ENCODE peak calls at places on chromosomes 1 and 21, in five cellular contexts. K is kidney; X is IMR-90; L is hepatocyte; C is CD4-positive, alpha-beta memory T cell. O is an unnamed sample. For H3K4me1, the result is how much of the 10 kb centered on the place peaks cover.

GRCh38 chr1:110258734-110259133 is 48.6 kb downstream of the KCNC4 start:
- DNase-seq in C (no peak), X (peak), L (no peak), K (no peak), O (no peak)

GRCh38 chr1:234737915-234738314 is 127.9 kb upstream of the IRF2BP2 start:
- DNase-seq in K (no peak), L (no peak), X (no peak), C (no peak), O (no peak)

GRCh38 chr1:235483090-235483489 is 21.2 kb downstream of the B3GALNT2 start:
- DNase-seq in C (no peak), X (no peak), L (no peak), K (no peak), O (no peak)

GRCh38 chr1:232965124-232965911 is 14.9 kb downstream of the NTPCR start:
- DNase-seq in C (no peak), K (no peak), L (no peak), X (no peak), O (no peak)

GRCh38 chr21:36976882-36977651 is 10.6 kb upstream of the HLCS start:
- DNase-seq in K (no peak), C (peak), L (peak), X (peak), O (no peak)

GRCh38 chr1:223188618-223189356 is 45.7 kb upstream of the TLR5 start:
- DNase-seq in X (no peak), L (no peak), K (no peak), C (no peak), O (no peak)

GRCh38 chr1:238546118-238546517 is 655.4 kb upstream of the ZP4 start:
- DNase-seq in K (no peak), X (no peak), L (no peak), C (no peak), O (no peak)

GRCh38 chr1:189929501-189930099 is 548.1 kb downstream of the BRINP3 start:
- DNase-seq in C (no peak), K (no peak), X (no peak), L (no peak), O (no peak)

GRCh38 chr1:223710179-223711133 is 1.9 kb upstream of the CAPN2 start:
- DNase-seq in K (no peak), L (no peak), X (no peak), C (no peak), O (no peak)

GRCh38 chr21:44547656-44548331 is 3.5 kb downstream of the KRTAP10-2 start:
- DNase-seq in X (no peak), C (peak), K (no peak), L (no peak), O (peak)

GRCh38 chr1:67376381-67376780 is 53.8 kb downstream of the SERBP1 start:
- DNase-seq in C (no peak), X (no peak), L (no peak), K (no peak), O (no peak)

GRCh38 chr1:20589331-20590312 is 725 bp downstream of the CDA start:
- DNase-seq in C (no peak), X (peak), K (peak), L (peak), O (no peak)

GRCh38 chr1:63328140-63328521 is 5.8 kb downstream of the FOXD3 start:
- DNase-seq in L (no peak), K (no peak), C (no peak), X (no peak), O (no peak)

GRCh38 chr1:43930168-43930948 is 3.2 kb upstream of the ARTN start:
- DNase-seq in X (no peak), L (no peak), K (no peak), C (no peak), O (no peak)

GRCh38 chr1:149917590-149918144 is at the start of gene SV2A:
- DNase-seq in L (peak), X (peak), C (peak), K (peak), O (peak)

GRCh38 chr1:10459185-10459584 is 9.4 kb downstream of the CORT start:
- DNase-seq in C (no peak), X (peak), K (no peak), L (peak), O (no peak)

GRCh38 chr1:12601690-12602632 is 16.0 kb downstream of the DHRS3 start:
- DNase-seq in C (no peak), X (peak), L (peak), K (no peak), O (no peak)

GRCh38 chr1:211928222-211928856 is 97.8 kb upstream of the LPGAT1 start:
- DNase-seq in K (no peak), C (no peak), X (no peak), L (peak), O (no peak)

GRCh38 chr1:241396747-241397691 is 40.0 kb upstream of the RGS7 start:
- DNase-seq in L (no peak), K (no peak), C (no peak), X (peak), O (no peak)

GRCh38 chr1:184208622-184209021 is 157.1 kb downstream of the TSEN15 start:
- DNase-seq in K (no peak), X (no peak), L (no peak), C (no peak), O (no peak)

GRCh38 chr1:158930504-158930903 is 848 bp upstream of the PYHIN1 start:
- DNase-seq in L (no peak), K (no peak), C (peak), X (no peak), O (peak)

GRCh38 chr1:111553199-111553598 is 49.8 kb upstream of the ADORA3 start:
- DNase-seq in C (no peak), L (no peak), X (peak), K (no peak), O (no peak)

GRCh38 chr1:42963378-42964005 is 4.8 kb upstream of the SLC2A1 start:
- DNase-seq in X (peak), L (no peak), K (no peak), C (no peak), O (no peak)

GRCh38 chr1:151158311-151158710 is 1.9 kb downstream of the TNFAIP8L2 start:
- DNase-seq in C (no peak), L (no peak), K (no peak), X (no peak), O (no peak)

GRCh38 chr1:178723541-178723940 is 1.5 kb upstream of the RALGPS2 start:
- DNase-seq in L (no peak), K (no peak), C (no peak), X (no peak), O (no peak)

GRCh38 chr1:241706967-241707366 is 54.9 kb downstream of the WDR64 start:
- DNase-seq in K (no peak), L (no peak), X (no peak), C (peak), O (peak)

GRCh38 chr1:100866041-100866900 is 28.4 kb downstream of the EXTL2 start:
- DNase-seq in K (no peak), X (peak), C (peak), L (peak), O (no peak)
- H3K4me1 ChIP-seq in K (under half), X (under half), C (under half), L (under half), O (under half)

DNA sequence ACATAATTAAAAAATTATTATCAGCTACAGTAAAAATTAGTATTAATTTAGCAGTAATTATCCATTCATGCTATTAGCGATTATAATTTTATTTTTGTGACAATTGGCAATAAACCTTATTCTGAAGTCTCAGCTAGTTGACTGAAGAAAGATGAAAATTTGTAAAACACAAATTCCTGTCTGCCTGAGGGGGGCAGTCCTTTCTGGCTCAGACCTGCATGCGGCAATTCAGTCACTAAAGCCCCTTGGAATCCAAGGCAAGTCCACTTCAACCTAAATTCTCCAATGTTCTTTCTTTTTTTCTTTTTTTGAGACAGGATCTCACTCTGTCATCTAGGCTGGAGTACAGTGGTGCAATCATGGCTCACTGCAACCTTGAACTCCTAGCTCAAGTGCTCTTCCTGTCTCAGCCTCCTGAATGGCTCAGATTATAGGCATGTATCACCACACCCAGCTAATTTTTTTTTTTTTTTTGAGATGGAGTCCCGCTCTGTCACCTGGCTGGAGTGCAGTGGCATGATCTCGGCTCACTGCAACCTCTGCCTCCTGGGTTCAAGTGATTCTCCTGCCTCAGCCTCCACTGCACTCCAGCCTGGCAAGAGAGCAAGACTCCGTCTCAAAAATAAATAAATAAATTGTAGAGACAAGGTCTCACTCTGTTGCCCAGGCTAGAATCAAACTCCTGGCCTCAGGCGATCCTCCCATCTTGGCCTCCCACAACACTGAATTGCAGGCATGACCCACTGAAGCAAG is 24.1 kb upstream of the ITPKB start:
- DNase-seq in X (no peak), K (no peak), L (no peak), C (no peak), O (no peak)
- H3K4me1 ChIP-seq in X (under half), K (under half), L (under half), C (under half), O (under half)

GRCh38 chr1:8373547-8374270 is 55.8 kb downstream of the SLC45A1 start:
- DNase-seq in X (peak), C (no peak), L (peak), K (peak), O (no peak)
- H3K4me1 ChIP-seq in X (half or more), C (half or more), L (half or more), K (half or more), O (under half)

GRCh38 chr1:6244401-6245054 is 549 bp downstream of the HES3 start:
- DNase-seq in K (peak), L (no peak), X (no peak), C (no peak), O (no peak)

GRCh38 chr1:6245086-6245868 is 1.3 kb downstream of the HES3 start:
- DNase-seq in K (peak), C (peak), X (peak), L (peak), O (peak)

GRCh38 chr1:6247651-6248050 is 3.7 kb downstream of the HES3 start:
- DNase-seq in X (no peak), K (peak), L (no peak), C (no peak), O (no peak)

GRCh38 chr1:6246497-6247295 is 2.7 kb downstream of the HES3 start:
- DNase-seq in C (peak), K (peak), X (peak), L (peak), O (peak)

GRCh38 chr1:6245869-6246496 is 2.0 kb downstream of the HES3 start:
- DNase-seq in K (peak), X (no peak), L (peak), C (no peak), O (peak)
- H3K4me1 ChIP-seq in K (under half), X (under half), L (under half), C (under half), O (under half)

GRCh38 chr1:58568271-58568860 is 8.7 kb downstream of the TACSTD2 start:
- DNase-seq in K (no peak), X (no peak), L (no peak), C (no peak), O (no peak)

GRCh38 chr1:58568911-58569310 is 8.1 kb downstream of the TACSTD2 start:
- DNase-seq in X (no peak), K (no peak), C (no peak), L (no peak), O (no peak)

GRCh38 chr1:58571616-58572015 is 5.4 kb downstream of the TACSTD2 start:
- DNase-seq in L (no peak), X (no peak), K (no peak), C (no peak), O (no peak)

GRCh38 chr1:58570817-58571216 is 6.2 kb downstream of the TACSTD2 start:
- DNase-seq in K (no peak), X (no peak), C (no peak), L (no peak), O (no peak)

GRCh38 chr1:58570094-58570493 is 7.0 kb downstream of the TACSTD2 start:
- DNase-seq in X (no peak), C (no peak), K (no peak), L (no peak), O (no peak)
- H3K4me1 ChIP-seq in X (under half), C (under half), K (under half), L (under half), O (under half)

DNA sequence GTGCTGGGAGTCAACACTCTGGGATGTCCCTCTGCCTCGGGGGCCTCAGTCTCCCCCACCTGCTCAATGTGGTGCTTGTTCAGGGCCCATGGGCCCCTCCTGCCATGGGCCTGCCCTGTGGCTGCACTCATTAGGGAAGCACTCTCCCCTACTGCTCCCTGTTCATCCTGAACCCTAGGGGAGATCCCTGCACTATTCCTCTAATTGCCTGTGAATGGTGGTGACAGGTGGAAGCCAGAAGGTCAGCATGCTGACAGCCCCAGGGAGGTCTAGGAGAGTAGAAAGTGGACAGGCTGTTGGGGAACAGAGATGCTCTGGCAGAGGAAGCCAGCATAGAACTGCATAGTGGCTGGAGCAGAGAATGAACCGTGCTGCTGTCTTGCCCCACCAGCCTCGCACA is 217.6 kb downstream of the TRABD2B start:
- DNase-seq in L (no peak), C (no peak), K (no peak), X (no peak), O (no peak)
- H3K4me1 ChIP-seq in L (under half), C (under half), K (under half), X (under half), O (under half)

DNA sequence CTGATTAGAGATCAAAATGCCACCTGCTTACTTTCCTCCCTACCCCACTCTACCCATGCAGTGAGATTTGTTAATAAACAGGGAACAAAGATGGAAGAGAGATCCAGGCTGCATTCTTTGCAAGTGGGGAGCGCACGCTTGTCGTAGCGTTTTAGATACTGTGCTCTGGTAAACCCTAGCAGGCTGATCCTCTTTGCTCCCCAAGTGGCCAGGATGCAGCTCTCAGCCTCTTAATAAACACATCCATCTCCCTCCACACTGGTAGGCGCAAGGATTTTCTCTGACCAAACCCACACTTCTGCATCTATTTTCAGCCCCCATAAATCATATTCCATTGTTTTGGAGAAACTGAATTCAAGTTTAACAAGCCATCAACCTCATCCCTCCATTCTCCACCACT is 2.9 kb downstream of the PGBD5 start:
- DNase-seq in X (no peak), L (no peak), C (no peak), K (no peak), O (no peak)
- H3K4me1 ChIP-seq in X (under half), L (under half), C (under half), K (under half), O (under half)

GRCh38 chr1:164773146-164773545 is 214.2 kb downstream of the PBX1 start:
- DNase-seq in L (no peak), C (no peak), K (no peak), X (no peak), O (no peak)
- H3K4me1 ChIP-seq in L (half or more), C (under half), K (under half), X (under half), O (under half)